ENCODE peak calls at places on chromosome 17, in five cellular contexts. One of them, this sample, is unnamed.
A peak's percentile ranks its signal among the peaks of the same experiment; 100 is the strongest.

GRCh38 chr17:29219378-29220047 is 27.1 kb upstream of the CRYBA1 start:
- DNase-seq in psoas muscle: peak; percentile 69
- DNase-seq in prostate gland: peak; percentile 69
- DNase-seq in MM.1S: peak; percentile 88
- DNase-seq in small intestine: peak; percentile 61
- DNase-seq in this sample: peak; percentile 86

GRCh38 chr17:61450641-61451537 is 1.3 kb upstream of the TBX4 start:
- DNase-seq in psoas muscle: no peak
- DNase-seq in prostate gland: no peak
- DNase-seq in MM.1S: no peak
- DNase-seq in small intestine: no peak
- DNase-seq in this sample: no peak

GRCh38 chr17:35896011-35896587 is 15.9 kb upstream of the CCL5 start:
- DNase-seq in psoas muscle: no peak
- DNase-seq in prostate gland: no peak
- DNase-seq in MM.1S: no peak
- DNase-seq in small intestine: peak; percentile 51
- DNase-seq in this sample: no peak

GRCh38 chr17:78748048-78748729 is 33.9 kb downstream of the CYTH1 start:
- DNase-seq in psoas muscle: no peak
- DNase-seq in prostate gland: no peak
- DNase-seq in MM.1S: peak; percentile 90
- DNase-seq in small intestine: no peak
- DNase-seq in this sample: no peak

GRCh38 chr17:71338396-71338795 is 782.4 kb upstream of the SOX9 start:
- DNase-seq in psoas muscle: no peak
- DNase-seq in prostate gland: no peak
- DNase-seq in MM.1S: peak; percentile 62
- DNase-seq in small intestine: peak; percentile 17
- DNase-seq in this sample: no peak

GRCh38 chr17:57993471-57994365 is 5.7 kb upstream of the VEZF1 start:
- DNase-seq in psoas muscle: no peak
- DNase-seq in prostate gland: no peak
- DNase-seq in MM.1S: no peak
- DNase-seq in small intestine: peak; percentile 41
- DNase-seq in this sample: no peak

GRCh38 chr17:34644941-34645550 is 65.7 kb downstream of the TMEM132E start:
- DNase-seq in psoas muscle: no peak
- DNase-seq in prostate gland: no peak
- DNase-seq in MM.1S: no peak
- DNase-seq in small intestine: no peak
- DNase-seq in this sample: no peak

GRCh38 chr17:81967533-81968395 is 6.8 kb upstream of the NOTUM start:
- DNase-seq in psoas muscle: peak; percentile 85
- DNase-seq in prostate gland: peak; percentile 40
- DNase-seq in MM.1S: peak; percentile 79
- DNase-seq in small intestine: peak; percentile 80
- DNase-seq in this sample: no peak

GRCh38 chr17:48348352-48348751 is 81.7 kb downstream of the SKAP1 start:
- DNase-seq in psoas muscle: no peak
- DNase-seq in prostate gland: no peak
- DNase-seq in MM.1S: no peak
- DNase-seq in small intestine: no peak
- DNase-seq in this sample: no peak

GRCh38 chr17:51260960-51261958 is 913 bp downstream of the UTP18 start:
- DNase-seq in psoas muscle: peak; percentile 75
- DNase-seq in prostate gland: peak; percentile 49
- DNase-seq in MM.1S: peak; percentile 73
- DNase-seq in small intestine: peak; percentile 63
- DNase-seq in this sample: no peak

GRCh38 chr17:57948555-57949420 is 6.4 kb downstream of the CUEDC1 start:
- DNase-seq in psoas muscle: peak; percentile 65
- DNase-seq in prostate gland: no peak
- DNase-seq in MM.1S: peak; percentile 59
- DNase-seq in small intestine: no peak
- DNase-seq in this sample: no peak

GRCh38 chr17:72270530-72270929 is 149.7 kb downstream of the SOX9 start:
- DNase-seq in psoas muscle: peak; percentile 20
- DNase-seq in prostate gland: peak; percentile 64
- DNase-seq in MM.1S: no peak
- DNase-seq in small intestine: peak; percentile 83
- DNase-seq in this sample: no peak

GRCh38 chr17:58337600-58338453 is 9.2 kb upstream of the TSPOAP1 start:
- DNase-seq in psoas muscle: peak; percentile 78
- DNase-seq in prostate gland: peak; percentile 20
- DNase-seq in MM.1S: peak; percentile 95
- DNase-seq in small intestine: peak; percentile 70
- DNase-seq in this sample: no peak

GRCh38 chr17:46977348-46977747 is 1.7 kb downstream of the RPRML start:
- DNase-seq in psoas muscle: no peak
- DNase-seq in prostate gland: no peak
- DNase-seq in MM.1S: no peak
- DNase-seq in small intestine: peak; percentile 35
- DNase-seq in this sample: peak; percentile 76

GRCh38 chr17:36673068-36673467 is 71.7 kb downstream of the MRM1 start:
- DNase-seq in psoas muscle: no peak
- DNase-seq in prostate gland: no peak
- DNase-seq in MM.1S: no peak
- DNase-seq in small intestine: no peak
- DNase-seq in this sample: no peak

GRCh38 chr17:51957746-51958145 is 200.8 kb downstream of the CA10 start:
- DNase-seq in psoas muscle: no peak
- DNase-seq in prostate gland: no peak
- DNase-seq in MM.1S: no peak
- DNase-seq in small intestine: no peak
- DNase-seq in this sample: no peak

GRCh38 chr17:4232168-4232813 is 31.5 kb downstream of the ANKFY1 start:
- DNase-seq in psoas muscle: no peak
- DNase-seq in prostate gland: peak; percentile 52
- DNase-seq in MM.1S: no peak
- DNase-seq in small intestine: no peak
- DNase-seq in this sample: no peak

GRCh38 chr17:79033741-79034501 is 10.0 kb downstream of the C1QTNF1 start:
- DNase-seq in psoas muscle: peak; percentile 49
- DNase-seq in prostate gland: peak; percentile 41
- DNase-seq in MM.1S: no peak
- DNase-seq in small intestine: peak; percentile 37
- DNase-seq in this sample: no peak

GRCh38 chr17:78956254-78956653 is 23.5 kb downstream of the LGALS3BP start:
- DNase-seq in psoas muscle: no peak
- DNase-seq in prostate gland: no peak
- DNase-seq in MM.1S: no peak
- DNase-seq in small intestine: no peak
- DNase-seq in this sample: no peak

GRCh38 chr17:69230939-69231338 is 2.3 kb upstream of the ABCA10 start:
- DNase-seq in psoas muscle: no peak
- DNase-seq in prostate gland: no peak
- DNase-seq in MM.1S: no peak
- DNase-seq in small intestine: no peak
- DNase-seq in this sample: no peak
- H3K27ac ChIP-seq in psoas muscle: no peak overlapping the region
- H3K27ac ChIP-seq in prostate gland: no peak overlapping the region
- H3K27ac ChIP-seq in MM.1S: no peak overlapping the region
- H3K27ac ChIP-seq in small intestine: no peak overlapping the region
- H3K27ac ChIP-seq in this sample: no peak overlapping the region

DNA sequence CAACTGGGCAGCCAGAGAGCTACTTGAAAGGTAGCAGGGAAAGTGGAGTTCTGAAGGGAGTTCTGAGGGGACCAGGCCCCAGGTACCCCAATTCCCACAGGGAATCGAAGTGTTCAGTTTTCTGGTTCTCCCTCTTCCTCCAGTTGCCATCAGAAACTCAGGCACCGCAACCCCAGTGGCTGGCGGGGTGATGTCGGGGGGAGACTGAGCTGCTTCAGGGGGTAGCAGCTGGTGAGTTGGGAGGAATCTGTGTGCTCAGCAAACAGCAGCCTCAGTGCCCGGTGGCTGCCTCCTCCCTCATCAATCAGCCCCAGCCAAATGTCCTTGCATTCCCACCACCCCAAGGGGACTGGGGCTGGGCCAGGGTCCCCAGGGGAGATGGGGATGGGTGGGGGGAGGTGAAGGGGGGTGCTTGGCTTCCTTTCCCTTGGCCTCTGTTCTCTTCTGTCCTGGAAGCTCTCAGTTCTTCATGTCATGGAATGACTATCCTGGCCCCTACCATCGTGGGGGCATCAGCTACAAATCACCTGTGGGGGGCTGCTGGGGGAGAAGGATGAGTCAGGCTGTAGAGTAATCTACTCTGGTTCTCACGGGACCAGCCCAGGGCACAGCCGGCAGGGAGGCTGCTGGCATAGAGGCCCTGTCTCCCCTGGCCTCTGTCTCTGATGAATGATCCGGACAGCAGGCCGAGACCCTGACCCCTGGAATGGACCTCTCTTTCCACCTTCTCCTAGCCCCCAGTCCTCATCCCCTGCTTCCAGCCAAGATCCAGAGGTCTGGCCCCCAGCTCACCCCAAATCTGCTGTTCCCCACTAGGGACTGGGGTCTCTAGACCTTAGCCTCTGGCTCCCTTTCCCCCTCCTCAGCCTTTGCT is 2.6 kb upstream of the DNAH2 start:
- DNase-seq in psoas muscle: no peak
- DNase-seq in prostate gland: no peak
- DNase-seq in MM.1S: no peak
- DNase-seq in small intestine: no peak
- DNase-seq in this sample: no peak
- H3K27me3 ChIP-seq in psoas muscle: no peaks in the 10 kb centered on the region
- H3K27me3 ChIP-seq in prostate gland: no peaks in the 10 kb centered on the region
- H3K27me3 ChIP-seq in MM.1S: peaks cover 91% of the 10 kb centered on the region
- H3K27me3 ChIP-seq in small intestine: no peaks in the 10 kb centered on the region
- H3K27me3 ChIP-seq in this sample: no peaks in the 10 kb centered on the region

DNA sequence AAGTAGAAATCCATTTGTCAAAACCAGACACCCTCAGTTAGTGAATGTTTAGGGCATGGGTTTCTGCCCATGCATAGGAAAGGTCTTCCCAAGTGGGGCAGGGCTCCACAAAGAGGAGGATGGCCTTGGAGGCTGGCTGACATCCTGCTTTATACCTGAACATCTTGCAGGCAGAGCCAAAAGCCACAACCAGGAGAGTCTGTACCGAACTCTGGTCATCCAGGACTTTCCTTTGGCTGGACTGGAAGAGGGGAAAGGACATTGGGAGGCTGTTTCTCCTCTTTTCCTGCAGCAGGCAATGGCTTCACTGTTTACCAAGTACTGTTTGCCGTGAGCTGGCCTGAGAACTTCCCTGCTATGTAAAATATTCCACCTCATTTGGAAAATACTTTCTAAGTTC is 8.6 kb downstream of the ALDH3A2 start:
- DNase-seq in psoas muscle: no peak
- DNase-seq in prostate gland: no peak
- DNase-seq in MM.1S: no peak
- DNase-seq in small intestine: no peak
- DNase-seq in this sample: no peak
- H3K27ac ChIP-seq in psoas muscle: no peak overlapping the region
- H3K27ac ChIP-seq in prostate gland: peak overlapping the region; percentile 26
- H3K27ac ChIP-seq in MM.1S: no peak overlapping the region
- H3K27ac ChIP-seq in small intestine: no peak overlapping the region
- H3K27ac ChIP-seq in this sample: no peak overlapping the region

GRCh38 chr17:49496183-49496865 is 1.2 kb downstream of the NGFR start:
- DNase-seq in psoas muscle: peak; percentile 82
- DNase-seq in prostate gland: peak; percentile 76
- DNase-seq in MM.1S: peak; percentile 49
- DNase-seq in small intestine: peak; percentile 42
- DNase-seq in this sample: no peak

GRCh38 chr17:49498037-49498615 is 3.0 kb downstream of the NGFR start:
- DNase-seq in psoas muscle: no peak
- DNase-seq in prostate gland: no peak
- DNase-seq in MM.1S: no peak
- DNase-seq in small intestine: no peak
- DNase-seq in this sample: no peak

GRCh38 chr17:49495842-49496182 is 719 bp downstream of the NGFR start:
- DNase-seq in psoas muscle: no peak
- DNase-seq in prostate gland: no peak
- DNase-seq in MM.1S: no peak
- DNase-seq in small intestine: no peak
- DNase-seq in this sample: no peak

GRCh38 chr17:49497147-49498036 is 2.3 kb downstream of the NGFR start:
- DNase-seq in psoas muscle: peak; percentile 66
- DNase-seq in prostate gland: peak; percentile 60
- DNase-seq in MM.1S: no peak
- DNase-seq in small intestine: no peak
- DNase-seq in this sample: no peak

GRCh38 chr17:49496866-49497146 is 1.7 kb downstream of the NGFR start:
- DNase-seq in psoas muscle: no peak
- DNase-seq in prostate gland: no peak
- DNase-seq in MM.1S: no peak
- DNase-seq in small intestine: no peak
- DNase-seq in this sample: no peak
- H3K27me3 ChIP-seq in psoas muscle: no peaks in the 10 kb centered on the region
- H3K27me3 ChIP-seq in prostate gland: no peaks in the 10 kb centered on the region
- H3K27me3 ChIP-seq in MM.1S: peaks cover 96% of the 10 kb centered on the region
- H3K27me3 ChIP-seq in small intestine: peaks cover 26% of the 10 kb centered on the region
- H3K27me3 ChIP-seq in this sample: peaks cover 15% of the 10 kb centered on the region

DNA sequence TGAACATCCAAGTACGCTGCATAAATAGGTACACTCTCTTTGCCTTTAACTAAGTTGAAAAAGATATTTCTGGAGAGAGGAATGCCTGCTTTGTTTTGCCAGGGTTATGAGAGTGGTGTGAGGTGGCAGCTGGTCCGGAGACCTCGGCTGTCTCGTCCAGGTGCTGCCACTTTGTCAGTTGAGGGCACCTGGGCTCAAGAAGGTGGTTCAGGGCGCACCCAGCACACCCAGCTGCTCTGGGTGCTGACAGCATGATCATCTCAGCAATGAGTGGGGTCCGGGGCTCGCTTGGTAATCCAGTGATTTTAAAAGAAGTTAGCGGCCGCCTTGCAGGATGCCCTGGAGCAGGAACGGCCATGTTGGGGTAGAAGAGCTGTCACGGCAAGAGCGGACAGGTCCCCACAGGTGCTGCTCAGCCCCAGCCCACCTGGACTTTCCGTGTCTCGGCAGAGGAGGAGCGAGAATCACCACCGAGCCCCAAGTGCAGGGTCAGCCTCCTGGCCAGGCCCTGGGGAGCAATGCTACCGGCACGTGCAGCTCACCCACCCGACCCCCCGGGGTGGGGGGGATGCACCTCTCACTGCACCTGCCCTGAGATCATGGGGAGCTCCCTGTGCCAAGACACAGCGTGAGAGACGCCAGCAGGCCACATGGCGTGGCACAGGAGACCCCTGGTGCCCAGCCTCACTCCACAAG is 67.4 kb upstream of the CHMP6 start:
- DNase-seq in psoas muscle: no peak
- DNase-seq in prostate gland: no peak
- DNase-seq in MM.1S: no peak
- DNase-seq in small intestine: no peak
- DNase-seq in this sample: no peak
- H3K27ac ChIP-seq in psoas muscle: no peak overlapping the region
- H3K27ac ChIP-seq in prostate gland: no peak overlapping the region
- H3K27ac ChIP-seq in MM.1S: no peak overlapping the region
- H3K27ac ChIP-seq in small intestine: no peak overlapping the region
- H3K27ac ChIP-seq in this sample: no peak overlapping the region